ENCODE peak calls at places on chromosomes 13 and 19, in four cellular contexts. Y is heart left ventricle; Q is activated CD8-positive, alpha-beta T cell treated with anti-CD3 and anti-CD28 coated beads for 36 hours; P is natural killer cell. E is an unnamed sample.

GRCh38 chr13:25980255-25980654 is 71.6 kb downstream of the SHISA2 start:
- DNase-seq in Y (no peak), Q (peak), P (no peak), E (no peak)

GRCh38 chr13:36431204-36432105 is 840 bp upstream of the CCNA1 start:
- DNase-seq in Y (no peak), Q (peak), P (no peak), E (no peak)

GRCh38 chr13:39530996-39531395 is 72.0 kb downstream of the LHFPL6 start:
- DNase-seq in Y (no peak), Q (no peak), P (no peak), E (no peak)

GRCh38 chr13:67619346-67619745 is 389.2 kb upstream of the PCDH9 start:
- DNase-seq in Y (no peak), Q (no peak), P (no peak), E (no peak)

GRCh38 chr13:111854403-111854802 is 212.5 kb upstream of the SOX1 start:
- DNase-seq in Y (no peak), Q (no peak), P (no peak), E (no peak)

GRCh38 chr13:20796791-20797513 is 23.2 kb upstream of the EEF1AKMT1 start:
- DNase-seq in Y (no peak), Q (no peak), P (no peak), E (no peak)

GRCh38 chr13:114099918-114100445 is 32.4 kb downstream of the RASA3 start:
- DNase-seq in Y (peak), Q (no peak), P (peak), E (no peak)

GRCh38 chr13:36862002-36862706 is 43.1 kb downstream of the RFXAP start:
- DNase-seq in Y (no peak), Q (no peak), P (no peak), E (no peak)

GRCh38 chr13:56351041-56351440 is 789.7 kb upstream of the PRR20A start:
- DNase-seq in Y (no peak), Q (no peak), P (no peak), E (no peak)

GRCh38 chr19:7500811-7501450 is 12.1 kb upstream of the PEX11G start:
- DNase-seq in Y (no peak), Q (peak), P (no peak), E (peak)

GRCh38 chr13:47903836-47904235 is 97.2 kb downstream of the SUCLA2 start:
- DNase-seq in Y (no peak), Q (no peak), P (no peak), E (no peak)

GRCh38 chr13:44648392-44649117 is 72.4 kb upstream of the TSC22D1 start:
- DNase-seq in Y (no peak), Q (peak), P (no peak), E (peak)

GRCh38 chr13:27280009-27280646 is 9.5 kb downstream of the RASL11A start:
- DNase-seq in Y (no peak), Q (no peak), P (no peak), E (no peak)

GRCh38 chr19:49546825-49547565 is 19.2 kb downstream of the RCN3 start:
- DNase-seq in Y (peak), Q (peak), P (peak), E (peak)

GRCh38 chr13:24505256-24505655 is 7.3 kb downstream of the PARP4 start:
- DNase-seq in Y (no peak), Q (no peak), P (no peak), E (no peak)

GRCh38 chr19:35813043-35813890 is 622 bp upstream of the PRODH2 start:
- DNase-seq in Y (no peak), Q (no peak), P (no peak), E (no peak)

GRCh38 chr13:57627663-57628062 is 3.9 kb upstream of the PCDH17 start:
- DNase-seq in Y (no peak), Q (no peak), P (no peak), E (no peak)

GRCh38 chr19:33767898-33768413 is 28.7 kb upstream of the KCTD15 start:
- DNase-seq in Y (no peak), Q (peak), P (no peak), E (no peak)

GRCh38 chr13:35953537-35954206 is 177.5 kb downstream of the DCLK1 start:
- DNase-seq in Y (peak), Q (no peak), P (no peak), E (no peak)

GRCh38 chr13:44726214-44726613 is 150.1 kb upstream of the TSC22D1 start:
- DNase-seq in Y (no peak), Q (no peak), P (no peak), E (no peak)

GRCh38 chr13:98279473-98280175 is 102.6 kb upstream of the RNF113B start:
- DNase-seq in Y (no peak), Q (peak), P (no peak), E (no peak)

GRCh38 chr13:73334459-73334858 is 275.7 kb downstream of the KLF5 start:
- DNase-seq in Y (no peak), Q (no peak), P (no peak), E (no peak)

GRCh38 chr19:54209748-54210494 is 9.3 kb downstream of the RPS9 start:
- DNase-seq in Y (peak), Q (peak), P (no peak), E (no peak)

GRCh38 chr13:113546571-113547247 is 37.8 kb upstream of the TFDP1 start:
- DNase-seq in Y (peak), Q (no peak), P (no peak), E (no peak)

GRCh38 chr13:45943965-45944364 is 92.4 kb upstream of the SIAH3 start:
- DNase-seq in Y (no peak), Q (no peak), P (no peak), E (no peak)

GRCh38 chr19:41195675-41196497 is 2.9 kb downstream of the CYP2S1 start:
- DNase-seq in Y (no peak), Q (no peak), P (no peak), E (peak)

DNA sequence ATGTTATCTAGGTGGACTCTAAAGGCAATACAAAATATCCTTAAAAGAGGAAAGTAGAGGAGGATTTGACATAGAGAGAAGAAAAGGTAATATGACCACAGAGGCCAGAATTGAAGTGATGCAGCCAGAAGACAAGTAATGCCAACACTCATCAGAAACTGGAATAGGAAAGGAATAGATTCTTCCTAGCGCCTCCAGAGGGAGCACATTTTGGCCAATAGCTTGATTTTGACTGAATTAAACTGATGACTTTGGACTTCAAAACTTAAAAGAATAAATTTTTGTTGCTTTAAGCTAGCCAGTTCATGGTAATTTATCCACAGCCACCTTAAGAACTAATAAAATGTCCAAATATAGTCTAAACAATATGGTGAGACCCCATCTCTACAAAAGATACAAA is 1921.9 kb downstream of the OLFM4 start:
- DNase-seq in Y (no peak), Q (no peak), P (no peak), E (no peak)
- TF ChIP-seq CTCF in Y (no peak), Q (no peak), P (no peak), E (no peak)

GRCh38 chr19:4082172-4082571 is 15.5 kb upstream of the ZBTB7A start:
- DNase-seq in Y (no peak), Q (no peak), P (no peak), E (no peak)
- TF ChIP-seq CTCF in Y (no peak), Q (no peak), P (no peak), E (no peak)

GRCh38 chr13:50376895-50377575 is 361.8 kb downstream of the KCNRG start:
- DNase-seq in Y (no peak), Q (no peak), P (no peak), E (no peak)
- TF ChIP-seq CTCF in Y (peak), Q (no peak), P (no peak), E (no peak)

DNA sequence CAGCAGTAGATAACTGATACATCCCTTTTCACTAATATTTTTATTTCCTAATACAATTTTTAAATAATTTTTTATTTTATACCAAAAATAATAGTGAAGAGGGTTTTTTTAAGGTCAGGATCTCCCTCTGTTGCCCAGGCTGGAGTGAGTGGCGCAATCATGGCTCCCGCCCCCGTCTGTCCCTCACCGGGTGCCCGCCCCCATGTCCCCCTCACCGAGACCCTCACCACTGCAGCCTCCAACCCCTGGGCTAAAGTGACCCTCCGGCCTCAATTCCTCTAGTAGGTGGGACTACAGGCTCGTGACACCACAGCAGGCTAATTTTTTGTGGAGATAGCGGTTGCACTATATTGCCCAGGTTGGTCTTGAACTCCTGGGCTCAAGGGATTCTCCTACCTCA is 17.8 kb upstream of the ZNF846 start:
- DNase-seq in Y (no peak), Q (no peak), P (no peak), E (no peak)
- TF ChIP-seq CTCF in Y (no peak), Q (no peak), P (no peak), E (no peak)

GRCh38 chr13:81874681-81875661 is 1534.0 kb upstream of the SPRY2 start:
- DNase-seq in Y (no peak), Q (no peak), P (no peak), E (no peak)

GRCh38 chr13:81874253-81874652 is 1533.3 kb upstream of the SPRY2 start:
- DNase-seq in Y (no peak), Q (no peak), P (no peak), E (no peak)

DNA sequence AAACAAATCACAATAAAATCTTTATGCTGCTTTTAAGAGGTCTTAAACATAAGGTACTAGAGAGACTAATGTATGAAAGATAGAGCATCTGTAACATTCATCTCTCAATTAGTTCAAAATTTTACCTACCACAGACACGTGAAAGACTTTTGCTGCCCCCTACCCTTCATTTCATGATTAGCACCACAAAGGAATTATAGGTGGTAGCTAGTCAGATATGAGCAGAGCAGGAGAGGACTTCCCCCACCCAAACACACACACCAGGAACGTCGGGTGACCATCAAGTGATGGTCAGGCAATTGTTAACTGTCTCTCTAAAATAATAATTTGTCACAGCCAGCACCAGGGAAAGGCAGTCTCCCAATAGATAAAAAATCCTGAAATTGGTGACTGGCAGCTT is 1531.7 kb upstream of the SPRY2 start:
- DNase-seq in Y (no peak), Q (no peak), P (no peak), E (no peak)
- TF ChIP-seq CTCF in Y (no peak), Q (no peak), P (no peak), E (peak)

GRCh38 chr19:58453743-58454142 is 2.3 kb downstream of the ZNF324B start:
- DNase-seq in Y (no peak), Q (no peak), P (no peak), E (no peak)

GRCh38 chr19:58460039-58460438 is 6.8 kb upstream of the ZNF324 start:
- DNase-seq in Y (no peak), Q (no peak), P (no peak), E (no peak)

GRCh38 chr19:58455306-58455705 is 3.9 kb downstream of the ZNF324B start:
- DNase-seq in Y (no peak), Q (no peak), P (no peak), E (no peak)

GRCh38 chr19:58451358-58452101 is at the start of gene ZNF324B:
- DNase-seq in Y (peak), Q (peak), P (peak), E (peak)

DNA sequence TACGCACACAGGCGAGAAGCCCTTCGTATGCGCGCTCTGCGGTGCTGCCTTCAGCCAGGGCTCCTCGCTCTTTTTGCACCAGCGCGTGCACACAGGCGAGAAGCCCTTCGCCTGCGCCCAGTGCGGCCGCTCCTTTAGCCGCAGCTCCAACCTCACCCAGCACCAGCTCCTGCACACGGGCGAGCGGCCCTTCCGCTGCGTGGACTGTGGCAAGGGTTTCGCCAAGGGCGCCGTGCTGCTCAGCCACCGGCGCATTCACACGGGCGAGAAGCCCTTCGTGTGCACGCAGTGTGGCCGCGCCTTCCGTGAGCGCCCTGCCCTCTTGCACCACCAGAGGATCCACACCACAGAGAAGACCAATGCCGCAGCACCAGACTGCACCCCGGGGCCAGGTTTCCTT is 4.7 kb downstream of the ZNF324B start:
- DNase-seq in Y (no peak), Q (no peak), P (no peak), E (no peak)
- TF ChIP-seq CTCF in Y (no peak), Q (no peak), P (no peak), E (no peak)

GRCh38 chr13:102191951-102192461 is 209.8 kb downstream of the FGF14 start:
- DNase-seq in Y (no peak), Q (no peak), P (no peak), E (no peak)
- TF ChIP-seq CTCF in Y (no peak), Q (no peak), P (no peak), E (no peak)

DNA sequence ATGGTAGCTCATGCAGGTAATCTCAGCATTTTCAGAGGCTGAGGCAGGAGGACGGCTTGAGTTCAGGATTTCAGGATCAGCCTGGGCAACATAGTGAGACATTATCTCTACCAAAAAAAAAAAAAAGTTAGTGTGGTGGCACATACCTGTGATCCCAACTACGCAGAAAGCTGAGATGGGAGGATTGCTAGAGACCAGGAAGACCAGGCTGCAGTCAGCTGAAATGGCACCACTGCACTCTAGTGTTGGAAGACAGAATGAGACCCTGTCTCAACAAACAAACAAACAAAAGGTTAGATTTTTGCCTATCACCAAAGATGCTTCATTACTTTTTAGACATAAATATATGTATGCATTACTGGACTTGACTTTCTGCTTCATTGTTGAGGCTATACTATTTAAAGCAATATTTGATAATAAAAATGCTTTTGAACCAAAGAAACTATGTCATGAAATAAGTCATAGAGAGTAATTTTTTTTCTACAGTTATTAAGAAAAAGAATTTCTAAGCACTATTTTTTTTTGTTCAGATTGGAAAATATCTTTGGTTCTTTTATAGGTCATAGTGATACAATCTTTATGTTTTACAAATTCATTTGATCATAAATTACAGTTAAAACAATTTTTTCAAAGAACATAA is 1180.1 kb upstream of the ATXN8OS start:
- DNase-seq in Y (no peak), Q (no peak), P (no peak), E (no peak)
- TF ChIP-seq CTCF in Y (peak), Q (no peak), P (no peak), E (peak)

GRCh38 chr13:69324109-69324886 is 783.3 kb upstream of the ATXN8OS start:
- DNase-seq in Y (no peak), Q (no peak), P (no peak), E (no peak)
- TF ChIP-seq CTCF in Y (no peak), Q (no peak), P (no peak), E (no peak)

GRCh38 chr13:81539643-81540150 is 1198.8 kb upstream of the SPRY2 start:
- DNase-seq in Y (no peak), Q (no peak), P (no peak), E (no peak)

DNA sequence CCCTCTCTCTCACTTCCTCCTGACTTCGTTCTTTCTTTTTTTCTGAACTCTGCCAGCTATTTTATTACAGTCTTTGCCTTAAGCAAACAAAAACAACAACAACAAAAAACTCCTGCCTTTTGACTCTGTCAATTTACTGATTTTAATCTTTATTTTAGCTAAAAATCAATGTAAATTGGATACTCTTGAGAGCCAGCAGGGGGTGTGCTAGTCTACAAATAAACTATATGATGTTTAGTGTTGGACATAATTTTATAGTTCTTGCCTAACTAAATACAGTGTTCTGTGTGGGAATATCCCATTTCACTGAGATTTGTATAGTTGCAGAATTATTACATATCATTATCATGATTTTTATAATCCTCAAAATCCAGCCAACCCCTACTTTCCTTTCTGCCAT is 1199.9 kb upstream of the SPRY2 start:
- DNase-seq in Y (no peak), Q (no peak), P (no peak), E (no peak)
- TF ChIP-seq CTCF in Y (no peak), Q (no peak), P (no peak), E (peak)

E was measured in GM10248.